ENCODE peak calls at places on chromosomes 12 and 14, in ten cellular contexts. I is testis; O is IMR-90; C is HepG2; R is lower lobe of right lung; X is A673; F is GM06990; U is right lobe of liver; Z is effector memory CD4-positive, alpha-beta T cell; S is right atrium auricular region. P is an unnamed sample. For H3K27me3, the result is how much of the 10 kb centered on the place peaks cover.

GRCh38 chr12:107402041-107403022 is 283.3 kb upstream of the PWP1 start:
- DNase-seq in I (peak), O (peak), C (peak), R (no peak), X (peak), F (no peak), U (peak), Z (peak), S (no peak), P (peak)

GRCh38 chr12:6425588-6426531 is 18.9 kb upstream of the CD27 start:
- DNase-seq in I (peak), O (peak), C (peak), R (no peak), X (no peak), F (peak), U (peak), Z (no peak), S (no peak), P (peak)

GRCh38 chr12:76781321-76781720 is 17.4 kb downstream of the ZDHHC17 start:
- DNase-seq in I (no peak), O (no peak), C (no peak), R (no peak), X (no peak), F (no peak), U (no peak), Z (no peak), S (no peak), P (no peak)

GRCh38 chr14:90534091-90534837 is 137.4 kb downstream of the CALM1 start:
- DNase-seq in I (peak), O (peak), C (no peak), R (peak), X (no peak), F (no peak), U (peak), Z (no peak), S (no peak), P (no peak)

GRCh38 chr12:14960548-14961465 is 594 bp downstream of the ARHGDIB start:
- DNase-seq in I (no peak), O (peak), C (no peak), R (no peak), X (peak), F (peak), U (peak), Z (peak), S (no peak), P (peak)

GRCh38 chr12:81077329-81077685 is 572 bp upstream of the ACSS3 start:
- DNase-seq in I (peak), O (no peak), C (peak), R (no peak), X (no peak), F (no peak), U (peak), Z (no peak), S (no peak), P (no peak)

GRCh38 chr12:94046626-94047410 is 101.6 kb upstream of the PLXNC1 start:
- DNase-seq in I (no peak), O (no peak), C (no peak), R (no peak), X (no peak), F (no peak), U (no peak), Z (no peak), S (no peak), P (no peak)

GRCh38 chr14:89702151-89702936 is 252.2 kb downstream of the EFCAB11 start:
- DNase-seq in I (peak), O (peak), C (no peak), R (no peak), X (no peak), F (no peak), U (no peak), Z (no peak), S (no peak), P (no peak)

DNA sequence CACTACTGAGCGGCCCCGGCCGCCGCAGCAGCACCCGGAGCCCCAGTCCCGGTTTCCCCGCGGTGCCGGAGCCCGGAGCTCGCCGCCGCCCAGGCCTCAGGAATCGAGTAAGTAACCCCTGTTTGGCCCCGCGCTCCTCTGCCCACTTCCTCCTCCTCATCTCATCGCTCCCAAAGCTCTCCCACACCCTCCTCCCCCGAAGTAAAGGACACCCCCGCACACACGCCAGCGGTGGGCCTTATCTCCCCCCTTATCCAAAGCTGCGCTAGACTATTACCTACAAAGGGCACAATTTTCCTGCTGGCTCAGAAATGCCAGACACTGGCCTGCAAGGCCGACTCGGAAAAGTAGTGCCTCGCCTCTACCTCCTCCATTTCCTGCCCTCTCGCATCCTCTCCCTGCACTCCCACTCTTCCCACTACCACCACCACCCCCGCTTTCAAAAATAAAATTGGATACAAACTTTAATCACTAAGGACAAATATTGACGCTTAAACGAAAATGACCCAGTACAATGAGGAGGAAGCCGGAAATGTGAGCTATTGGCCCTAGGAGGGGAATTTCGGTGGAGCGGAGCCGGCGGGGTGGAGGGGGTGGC is 581 bp upstream of the FOXG1 start:
- DNase-seq in I (no peak), O (no peak), C (no peak), R (peak), X (no peak), F (peak), U (no peak), Z (no peak), S (no peak), P (no peak)
- H3K27me3 ChIP-seq in I (under half), O (half or more), C (under half), R (half or more), X (half or more), F (under half), U (under half), Z (under half), S (under half), P (under half)

DNA sequence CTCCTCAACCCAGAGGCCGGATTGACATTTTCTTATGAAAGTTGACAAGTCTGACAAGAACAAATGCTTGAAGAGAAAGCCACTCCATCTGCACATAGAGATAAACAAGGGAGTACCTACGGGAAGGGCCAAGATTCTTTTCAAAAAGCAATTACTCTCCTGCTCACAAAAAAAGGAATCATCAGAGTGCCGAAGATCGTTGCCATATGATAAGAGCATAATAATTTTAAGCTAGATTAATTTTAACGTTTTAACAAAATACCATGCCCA is 101.8 kb downstream of the FSCB start:
- DNase-seq in I (no peak), O (no peak), C (no peak), R (no peak), X (no peak), F (no peak), U (no peak), Z (no peak), S (no peak), P (no peak)
- H3K27me3 ChIP-seq in I (under half), O (under half), C (under half), R (under half), X (under half), F (under half), U (under half), Z (under half), S (under half), P (under half)

GRCh38 chr12:122830517-122831214 is 4.6 kb upstream of the HIP1R start:
- DNase-seq in I (no peak), O (peak), C (no peak), R (no peak), X (no peak), F (no peak), U (no peak), Z (no peak), S (no peak), P (peak)
- H3K27me3 ChIP-seq in I (under half), O (under half), C (under half), R (under half), X (under half), F (under half), U (under half), Z (under half), S (under half), P (under half)

GRCh38 chr14:76759589-76759988 is 1.7 kb upstream of the VASH1 start:
- DNase-seq in I (peak), O (no peak), C (no peak), R (no peak), X (no peak), F (no peak), U (no peak), Z (no peak), S (no peak), P (no peak)
- H3K27me3 ChIP-seq in I (under half), O (under half), C (under half), R (under half), X (under half), F (under half), U (under half), Z (under half), S (under half), P (under half)

DNA sequence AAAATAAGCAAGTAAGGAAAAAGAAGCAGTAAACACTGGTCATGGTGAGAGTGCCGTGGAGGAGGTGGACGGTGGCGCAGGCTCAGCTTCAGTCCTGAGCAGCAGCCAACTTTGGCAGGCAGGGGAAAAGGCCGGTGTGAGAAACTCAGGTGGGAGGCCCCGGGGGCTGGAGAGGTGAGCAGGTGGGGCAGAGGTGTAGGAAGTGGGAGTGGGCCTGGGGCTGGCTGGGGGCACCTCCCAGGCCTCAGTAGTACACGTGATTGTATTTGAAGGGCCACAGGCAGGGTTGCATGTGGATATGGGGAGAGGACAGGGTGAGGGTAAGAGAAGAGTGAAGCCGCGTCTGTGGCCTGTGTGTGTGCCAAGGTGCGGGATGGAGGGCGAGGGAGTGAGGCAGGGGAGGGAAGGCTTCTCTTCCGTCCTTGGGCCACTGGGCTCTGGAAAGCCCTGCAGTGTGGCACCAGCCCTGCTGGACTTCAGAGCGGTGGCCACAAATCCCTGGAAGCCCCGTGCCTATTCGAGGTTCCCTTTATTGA is 14.0 kb downstream of the VASH1 start:
- DNase-seq in I (no peak), O (no peak), C (no peak), R (no peak), X (no peak), F (no peak), U (no peak), Z (no peak), S (no peak), P (no peak)
- H3K27me3 ChIP-seq in I (under half), O (under half), C (under half), R (under half), X (under half), F (under half), U (under half), Z (under half), S (under half), P (under half)

GRCh38 chr14:23115918-23116317 is 3.1 kb downstream of the CEBPE start:
- DNase-seq in I (no peak), O (no peak), C (no peak), R (no peak), X (no peak), F (no peak), U (no peak), Z (no peak), S (no peak), P (no peak)
- H3K27me3 ChIP-seq in I (under half), O (under half), C (half or more), R (under half), X (under half), F (under half), U (under half), Z (under half), S (under half), P (under half)

GRCh38 chr12:132536102-132536876 is 46.3 kb downstream of the FBRSL1 start:
- DNase-seq in I (no peak), O (no peak), C (no peak), R (no peak), X (no peak), F (no peak), U (no peak), Z (no peak), S (no peak), P (no peak)
- H3K27me3 ChIP-seq in I (under half), O (under half), C (under half), R (under half), X (under half), F (under half), U (under half), Z (under half), S (under half), P (under half)

GRCh38 chr12:132483612-132484011 is 6.3 kb upstream of the FBRSL1 start:
- DNase-seq in I (no peak), O (no peak), C (no peak), R (no peak), X (no peak), F (no peak), U (peak), Z (no peak), S (no peak), P (no peak)
- H3K27me3 ChIP-seq in I (under half), O (under half), C (half or more), R (under half), X (under half), F (under half), U (under half), Z (under half), S (under half), P (under half)

DNA sequence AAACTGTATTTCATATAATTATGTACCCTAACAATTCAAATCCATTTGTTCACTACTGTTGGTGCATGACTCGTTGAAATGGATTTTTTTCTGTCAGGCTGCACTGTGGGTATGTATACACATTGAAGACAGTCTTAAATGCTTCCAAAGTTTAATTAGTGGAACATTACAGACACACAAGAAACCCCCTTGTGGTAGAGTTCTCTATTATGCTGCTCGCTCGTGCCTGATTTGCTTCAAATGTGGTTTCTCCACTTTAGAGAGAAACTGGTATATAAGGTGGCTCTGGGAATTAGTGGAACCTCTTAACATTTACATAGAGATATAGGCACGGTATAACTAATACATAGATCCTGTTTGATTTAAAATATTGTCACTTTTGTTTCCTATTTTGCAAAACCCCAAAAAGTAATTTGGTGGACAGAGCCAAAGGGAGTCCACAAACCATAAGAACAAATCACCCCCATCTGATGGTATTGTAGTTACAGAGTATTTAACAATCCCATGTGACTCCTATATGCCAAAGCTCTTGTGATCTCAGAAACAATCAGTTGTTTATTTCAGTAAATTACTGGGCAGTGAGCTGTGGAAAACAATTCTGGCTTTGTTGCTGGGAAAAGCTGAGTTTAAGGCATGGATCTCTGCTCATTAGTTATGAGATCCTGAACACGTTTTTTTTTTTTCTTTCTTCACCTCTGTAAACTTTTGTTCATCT is 159.5 kb downstream of the BRMS1L start:
- DNase-seq in I (no peak), O (no peak), C (no peak), R (no peak), X (peak), F (no peak), U (no peak), Z (no peak), S (no peak), P (no peak)
- H3K27me3 ChIP-seq in I (under half), O (under half), C (under half), R (under half), X (under half), F (under half), U (under half), Z (under half), S (under half), P (under half)